ENCODE peak calls at places on chromosome 18, in nine cellular contexts. One of them, this sample, is unnamed. For H3K36me3, the result is how much of the 10 kb centered on the place peaks cover.

GRCh38 chr18:70705831-70706416 is 417.1 kb downstream of the SOCS6 start:
- DNase-seq in naive thymus-derived CD4-positive, alpha-beta T cell: no peak
- DNase-seq in WERI-Rb-1: no peak
- DNase-seq in left ventricle myocardium inferior: no peak
- DNase-seq in bronchial epithelial cell: no peak
- DNase-seq in thoracic aorta: no peak
- DNase-seq in adipocyte: no peak
- DNase-seq in HCT116: no peak
- DNase-seq in right atrium auricular region: no peak
- DNase-seq in this sample: no peak

GRCh38 chr18:80200171-80200931 is 47.0 kb downstream of the PARD6G start:
- DNase-seq in bronchial epithelial cell: no peak
- DNase-seq in naive thymus-derived CD4-positive, alpha-beta T cell: no peak
- DNase-seq in left ventricle myocardium inferior: no peak
- DNase-seq in WERI-Rb-1: peak
- DNase-seq in thoracic aorta: no peak
- DNase-seq in right atrium auricular region: peak
- DNase-seq in HCT116: no peak
- DNase-seq in adipocyte: no peak
- DNase-seq in this sample: peak

GRCh38 chr18:32470136-32470712 is 458 bp downstream of the GAREM1 start:
- DNase-seq in HCT116: no peak
- DNase-seq in left ventricle myocardium inferior: peak
- DNase-seq in naive thymus-derived CD4-positive, alpha-beta T cell: no peak
- DNase-seq in bronchial epithelial cell: no peak
- DNase-seq in adipocyte: peak
- DNase-seq in WERI-Rb-1: peak
- DNase-seq in thoracic aorta: no peak
- DNase-seq in right atrium auricular region: no peak
- DNase-seq in this sample: no peak

GRCh38 chr18:3799515-3799914 is 349.5 kb downstream of the TGIF1 start:
- DNase-seq in adipocyte: no peak
- DNase-seq in left ventricle myocardium inferior: no peak
- DNase-seq in WERI-Rb-1: no peak
- DNase-seq in right atrium auricular region: no peak
- DNase-seq in naive thymus-derived CD4-positive, alpha-beta T cell: no peak
- DNase-seq in bronchial epithelial cell: no peak
- DNase-seq in HCT116: no peak
- DNase-seq in thoracic aorta: no peak
- DNase-seq in this sample: no peak

GRCh38 chr18:58105908-58106673 is 62.1 kb downstream of the NEDD4L start:
- DNase-seq in right atrium auricular region: no peak
- DNase-seq in WERI-Rb-1: peak
- DNase-seq in adipocyte: no peak
- DNase-seq in HCT116: no peak
- DNase-seq in left ventricle myocardium inferior: no peak
- DNase-seq in thoracic aorta: no peak
- DNase-seq in naive thymus-derived CD4-positive, alpha-beta T cell: no peak
- DNase-seq in bronchial epithelial cell: no peak
- DNase-seq in this sample: no peak

GRCh38 chr18:3652380-3653262 is 202.6 kb downstream of the TGIF1 start:
- DNase-seq in right atrium auricular region: peak
- DNase-seq in bronchial epithelial cell: peak
- DNase-seq in HCT116: peak
- DNase-seq in naive thymus-derived CD4-positive, alpha-beta T cell: no peak
- DNase-seq in left ventricle myocardium inferior: peak
- DNase-seq in adipocyte: peak
- DNase-seq in thoracic aorta: peak
- DNase-seq in WERI-Rb-1: no peak
- DNase-seq in this sample: peak

GRCh38 chr18:24987271-24987932 is 364.6 kb downstream of the ZNF521 start:
- DNase-seq in right atrium auricular region: peak
- DNase-seq in WERI-Rb-1: no peak
- DNase-seq in adipocyte: peak
- DNase-seq in thoracic aorta: no peak
- DNase-seq in naive thymus-derived CD4-positive, alpha-beta T cell: no peak
- DNase-seq in HCT116: no peak
- DNase-seq in left ventricle myocardium inferior: peak
- DNase-seq in bronchial epithelial cell: peak
- DNase-seq in this sample: no peak

GRCh38 chr18:12442946-12443345 is 35.2 kb downstream of the PRELID3A start:
- DNase-seq in adipocyte: no peak
- DNase-seq in left ventricle myocardium inferior: no peak
- DNase-seq in thoracic aorta: no peak
- DNase-seq in HCT116: no peak
- DNase-seq in right atrium auricular region: no peak
- DNase-seq in bronchial epithelial cell: peak
- DNase-seq in WERI-Rb-1: no peak
- DNase-seq in naive thymus-derived CD4-positive, alpha-beta T cell: no peak
- DNase-seq in this sample: no peak

GRCh38 chr18:3982541-3982940 is 472.6 kb downstream of the DLGAP1 start:
- DNase-seq in adipocyte: no peak
- DNase-seq in right atrium auricular region: no peak
- DNase-seq in bronchial epithelial cell: peak
- DNase-seq in naive thymus-derived CD4-positive, alpha-beta T cell: no peak
- DNase-seq in WERI-Rb-1: no peak
- DNase-seq in left ventricle myocardium inferior: no peak
- DNase-seq in thoracic aorta: no peak
- DNase-seq in HCT116: no peak
- DNase-seq in this sample: no peak

GRCh38 chr18:6842081-6842480 is 112.6 kb downstream of the ARHGAP28 start:
- DNase-seq in WERI-Rb-1: no peak
- DNase-seq in bronchial epithelial cell: no peak
- DNase-seq in naive thymus-derived CD4-positive, alpha-beta T cell: no peak
- DNase-seq in thoracic aorta: no peak
- DNase-seq in adipocyte: no peak
- DNase-seq in left ventricle myocardium inferior: no peak
- DNase-seq in right atrium auricular region: no peak
- DNase-seq in HCT116: no peak
- DNase-seq in this sample: no peak
- H3K4me3 ChIP-seq in WERI-Rb-1: no peak
- H3K4me3 ChIP-seq in bronchial epithelial cell: no peak
- H3K4me3 ChIP-seq in naive thymus-derived CD4-positive, alpha-beta T cell: no peak
- H3K4me3 ChIP-seq in thoracic aorta: no peak
- H3K4me3 ChIP-seq in adipocyte: no peak
- H3K4me3 ChIP-seq in left ventricle myocardium inferior: no peak
- H3K4me3 ChIP-seq in right atrium auricular region: no peak
- H3K4me3 ChIP-seq in HCT116: no peak
- H3K4me3 ChIP-seq in this sample: no peak

GRCh38 chr18:45870419-45870818 is 44.9 kb downstream of the SIGLEC15 start:
- DNase-seq in HCT116: no peak
- DNase-seq in thoracic aorta: no peak
- DNase-seq in naive thymus-derived CD4-positive, alpha-beta T cell: no peak
- DNase-seq in WERI-Rb-1: no peak
- DNase-seq in left ventricle myocardium inferior: no peak
- DNase-seq in adipocyte: no peak
- DNase-seq in bronchial epithelial cell: no peak
- DNase-seq in right atrium auricular region: no peak
- DNase-seq in this sample: no peak
- H3K36me3 ChIP-seq in HCT116: under half
- H3K36me3 ChIP-seq in thoracic aorta: under half
- H3K36me3 ChIP-seq in naive thymus-derived CD4-positive, alpha-beta T cell: under half
- H3K36me3 ChIP-seq in WERI-Rb-1: half or more
- H3K36me3 ChIP-seq in left ventricle myocardium inferior: half or more
- H3K36me3 ChIP-seq in adipocyte: half or more
- H3K36me3 ChIP-seq in bronchial epithelial cell: under half
- H3K36me3 ChIP-seq in right atrium auricular region: half or more
- H3K36me3 ChIP-seq in this sample: under half

GRCh38 chr18:47928466-47928865 is 2.0 kb downstream of the SMAD2 start:
- DNase-seq in bronchial epithelial cell: peak
- DNase-seq in left ventricle myocardium inferior: no peak
- DNase-seq in right atrium auricular region: no peak
- DNase-seq in HCT116: no peak
- DNase-seq in thoracic aorta: no peak
- DNase-seq in adipocyte: peak
- DNase-seq in naive thymus-derived CD4-positive, alpha-beta T cell: no peak
- DNase-seq in WERI-Rb-1: no peak
- DNase-seq in this sample: no peak
- H3K4me3 ChIP-seq in bronchial epithelial cell: peak
- H3K4me3 ChIP-seq in left ventricle myocardium inferior: peak
- H3K4me3 ChIP-seq in right atrium auricular region: peak
- H3K4me3 ChIP-seq in HCT116: no peak
- H3K4me3 ChIP-seq in thoracic aorta: peak
- H3K4me3 ChIP-seq in adipocyte: peak
- H3K4me3 ChIP-seq in naive thymus-derived CD4-positive, alpha-beta T cell: peak
- H3K4me3 ChIP-seq in WERI-Rb-1: peak
- H3K4me3 ChIP-seq in this sample: peak

GRCh38 chr18:74510770-74511095 is 14.6 kb downstream of the CNDP2 start:
- DNase-seq in naive thymus-derived CD4-positive, alpha-beta T cell: no peak
- DNase-seq in thoracic aorta: no peak
- DNase-seq in bronchial epithelial cell: no peak
- DNase-seq in adipocyte: no peak
- DNase-seq in HCT116: no peak
- DNase-seq in left ventricle myocardium inferior: no peak
- DNase-seq in WERI-Rb-1: no peak
- DNase-seq in right atrium auricular region: no peak
- DNase-seq in this sample: no peak
- H3K36me3 ChIP-seq in naive thymus-derived CD4-positive, alpha-beta T cell: under half
- H3K36me3 ChIP-seq in thoracic aorta: under half
- H3K36me3 ChIP-seq in bronchial epithelial cell: under half
- H3K36me3 ChIP-seq in adipocyte: half or more
- H3K36me3 ChIP-seq in HCT116: under half
- H3K36me3 ChIP-seq in left ventricle myocardium inferior: half or more
- H3K36me3 ChIP-seq in WERI-Rb-1: half or more
- H3K36me3 ChIP-seq in right atrium auricular region: half or more
- H3K36me3 ChIP-seq in this sample: under half

DNA sequence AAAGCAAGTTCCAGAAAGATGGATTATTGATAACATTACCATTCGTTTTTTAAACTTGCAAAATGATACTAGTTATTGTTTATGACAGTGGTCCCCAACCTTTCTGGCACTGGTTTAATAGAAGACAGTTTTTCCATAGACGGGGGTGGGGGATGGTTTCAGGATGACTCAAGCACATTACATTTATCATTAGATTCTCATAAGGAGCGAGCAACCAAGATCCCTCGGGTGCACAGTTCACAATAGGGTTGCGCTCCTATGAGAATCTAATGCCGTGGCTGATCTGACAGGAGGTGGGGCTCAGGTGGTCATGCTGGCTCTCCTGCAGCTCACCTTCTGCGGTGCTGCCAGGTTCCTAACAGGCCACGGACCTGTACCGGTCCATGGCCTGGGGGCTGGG is 86.2 kb downstream of the BCL2 start:
- DNase-seq in right atrium auricular region: no peak
- DNase-seq in adipocyte: no peak
- DNase-seq in thoracic aorta: no peak
- DNase-seq in HCT116: no peak
- DNase-seq in left ventricle myocardium inferior: no peak
- DNase-seq in bronchial epithelial cell: no peak
- DNase-seq in naive thymus-derived CD4-positive, alpha-beta T cell: no peak
- DNase-seq in WERI-Rb-1: no peak
- DNase-seq in this sample: no peak
- H3K4me3 ChIP-seq in right atrium auricular region: no peak
- H3K4me3 ChIP-seq in adipocyte: no peak
- H3K4me3 ChIP-seq in thoracic aorta: no peak
- H3K4me3 ChIP-seq in HCT116: no peak
- H3K4me3 ChIP-seq in left ventricle myocardium inferior: no peak
- H3K4me3 ChIP-seq in bronchial epithelial cell: no peak
- H3K4me3 ChIP-seq in naive thymus-derived CD4-positive, alpha-beta T cell: no peak
- H3K4me3 ChIP-seq in WERI-Rb-1: no peak
- H3K4me3 ChIP-seq in this sample: no peak

DNA sequence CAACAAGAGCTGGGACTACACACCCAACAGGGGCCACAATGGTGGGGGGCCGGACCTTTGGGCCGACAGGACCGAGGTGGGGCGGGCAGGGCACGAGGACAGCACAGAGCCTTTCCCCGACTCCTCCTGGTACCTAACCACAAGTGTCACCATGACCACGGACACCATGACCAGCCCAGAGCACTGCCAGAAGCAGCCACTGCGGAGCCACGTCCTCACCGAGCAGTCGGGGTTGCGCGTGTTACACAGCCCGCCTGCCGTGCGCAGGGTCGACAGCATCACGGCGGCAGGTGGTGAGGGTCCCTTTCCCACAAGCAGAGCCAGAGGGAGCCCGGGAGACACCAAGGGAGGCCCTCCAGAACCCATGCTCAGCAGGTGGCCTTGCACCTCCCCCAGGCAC is 119.5 kb downstream of the MTCL1 start:
- DNase-seq in HCT116: no peak
- DNase-seq in bronchial epithelial cell: no peak
- DNase-seq in naive thymus-derived CD4-positive, alpha-beta T cell: no peak
- DNase-seq in adipocyte: no peak
- DNase-seq in left ventricle myocardium inferior: no peak
- DNase-seq in right atrium auricular region: no peak
- DNase-seq in WERI-Rb-1: no peak
- DNase-seq in thoracic aorta: no peak
- DNase-seq in this sample: no peak
- H3K36me3 ChIP-seq in HCT116: under half
- H3K36me3 ChIP-seq in bronchial epithelial cell: under half
- H3K36me3 ChIP-seq in naive thymus-derived CD4-positive, alpha-beta T cell: under half
- H3K36me3 ChIP-seq in adipocyte: under half
- H3K36me3 ChIP-seq in left ventricle myocardium inferior: under half
- H3K36me3 ChIP-seq in right atrium auricular region: under half
- H3K36me3 ChIP-seq in WERI-Rb-1: under half
- H3K36me3 ChIP-seq in thoracic aorta: under half
- H3K36me3 ChIP-seq in this sample: under half

GRCh38 chr18:22558945-22559385 is 141.2 kb upstream of the CTAGE1 start:
- DNase-seq in right atrium auricular region: peak
- DNase-seq in WERI-Rb-1: no peak
- DNase-seq in adipocyte: peak
- DNase-seq in HCT116: no peak
- DNase-seq in naive thymus-derived CD4-positive, alpha-beta T cell: no peak
- DNase-seq in thoracic aorta: peak
- DNase-seq in left ventricle myocardium inferior: peak
- DNase-seq in bronchial epithelial cell: peak
- DNase-seq in this sample: peak
- H3K4me3 ChIP-seq in right atrium auricular region: peak
- H3K4me3 ChIP-seq in WERI-Rb-1: no peak
- H3K4me3 ChIP-seq in adipocyte: peak
- H3K4me3 ChIP-seq in HCT116: peak
- H3K4me3 ChIP-seq in naive thymus-derived CD4-positive, alpha-beta T cell: no peak
- H3K4me3 ChIP-seq in thoracic aorta: peak
- H3K4me3 ChIP-seq in left ventricle myocardium inferior: peak
- H3K4me3 ChIP-seq in bronchial epithelial cell: peak
- H3K4me3 ChIP-seq in this sample: peak

GRCh38 chr18:51064256-51064655 is 34.2 kb downstream of the SMAD4 start:
- DNase-seq in naive thymus-derived CD4-positive, alpha-beta T cell: no peak
- DNase-seq in adipocyte: no peak
- DNase-seq in bronchial epithelial cell: no peak
- DNase-seq in WERI-Rb-1: no peak
- DNase-seq in HCT116: no peak
- DNase-seq in thoracic aorta: no peak
- DNase-seq in left ventricle myocardium inferior: no peak
- DNase-seq in right atrium auricular region: no peak
- DNase-seq in this sample: no peak
- H3K36me3 ChIP-seq in naive thymus-derived CD4-positive, alpha-beta T cell: under half
- H3K36me3 ChIP-seq in adipocyte: half or more
- H3K36me3 ChIP-seq in bronchial epithelial cell: under half
- H3K36me3 ChIP-seq in WERI-Rb-1: half or more
- H3K36me3 ChIP-seq in HCT116: under half
- H3K36me3 ChIP-seq in thoracic aorta: under half
- H3K36me3 ChIP-seq in left ventricle myocardium inferior: half or more
- H3K36me3 ChIP-seq in right atrium auricular region: half or more
- H3K36me3 ChIP-seq in this sample: under half

GRCh38 chr18:1573732-1574131 is 669.1 kb downstream of the ADCYAP1 start:
- DNase-seq in bronchial epithelial cell: no peak
- DNase-seq in right atrium auricular region: no peak
- DNase-seq in thoracic aorta: no peak
- DNase-seq in left ventricle myocardium inferior: no peak
- DNase-seq in naive thymus-derived CD4-positive, alpha-beta T cell: no peak
- DNase-seq in WERI-Rb-1: no peak
- DNase-seq in adipocyte: no peak
- DNase-seq in HCT116: no peak
- DNase-seq in this sample: no peak
- H3K4me3 ChIP-seq in bronchial epithelial cell: no peak
- H3K4me3 ChIP-seq in right atrium auricular region: no peak
- H3K4me3 ChIP-seq in thoracic aorta: no peak
- H3K4me3 ChIP-seq in left ventricle myocardium inferior: no peak
- H3K4me3 ChIP-seq in naive thymus-derived CD4-positive, alpha-beta T cell: no peak
- H3K4me3 ChIP-seq in WERI-Rb-1: no peak
- H3K4me3 ChIP-seq in adipocyte: no peak
- H3K4me3 ChIP-seq in HCT116: no peak
- H3K4me3 ChIP-seq in this sample: no peak